ENCODE peak calls at places on chromosomes 1 and 21, in five cellular contexts. One of them, this sample, is unnamed.

GRCh38 chr21:34192646-34193285 is 119.4 kb downstream of the MRPS6 start:
- DNase-seq in activated CD4-positive, alpha-beta T cell treated with anti-CD3 and anti-CD28 coated beads, Interleukin-2, amount 50 U/mL, for 4 hours: no peak
- DNase-seq in stomach: no peak
- DNase-seq in stimulated activated naive CD4-positive, alpha-beta T cell: no peak
- DNase-seq in HT1080: no peak
- DNase-seq in this sample: no peak

GRCh38 chr1:192592981-192593683 is 17.6 kb downstream of the RGS1 start:
- DNase-seq in activated CD4-positive, alpha-beta T cell treated with anti-CD3 and anti-CD28 coated beads, Interleukin-2, amount 50 U/mL, for 4 hours: no peak
- DNase-seq in stomach: no peak
- DNase-seq in stimulated activated naive CD4-positive, alpha-beta T cell: no peak
- DNase-seq in HT1080: peak
- DNase-seq in this sample: no peak

GRCh38 chr1:24555591-24556413 is at the start of gene NCMAP:
- DNase-seq in activated CD4-positive, alpha-beta T cell treated with anti-CD3 and anti-CD28 coated beads, Interleukin-2, amount 50 U/mL, for 4 hours: peak
- DNase-seq in stomach: peak
- DNase-seq in stimulated activated naive CD4-positive, alpha-beta T cell: peak
- DNase-seq in HT1080: no peak
- DNase-seq in this sample: peak

GRCh38 chr1:50720457-50721053 is 239.5 kb downstream of the FAF1 start:
- DNase-seq in activated CD4-positive, alpha-beta T cell treated with anti-CD3 and anti-CD28 coated beads, Interleukin-2, amount 50 U/mL, for 4 hours: no peak
- DNase-seq in stomach: no peak
- DNase-seq in stimulated activated naive CD4-positive, alpha-beta T cell: no peak
- DNase-seq in HT1080: no peak
- DNase-seq in this sample: no peak

GRCh38 chr1:199194862-199195261 is 556.0 kb downstream of the PTPRC start:
- DNase-seq in activated CD4-positive, alpha-beta T cell treated with anti-CD3 and anti-CD28 coated beads, Interleukin-2, amount 50 U/mL, for 4 hours: no peak
- DNase-seq in stomach: no peak
- DNase-seq in stimulated activated naive CD4-positive, alpha-beta T cell: no peak
- DNase-seq in HT1080: no peak
- DNase-seq in this sample: no peak

GRCh38 chr1:7475691-7476090 is 295.4 kb upstream of the VAMP3 start:
- DNase-seq in activated CD4-positive, alpha-beta T cell treated with anti-CD3 and anti-CD28 coated beads, Interleukin-2, amount 50 U/mL, for 4 hours: no peak
- DNase-seq in stomach: no peak
- DNase-seq in stimulated activated naive CD4-positive, alpha-beta T cell: no peak
- DNase-seq in HT1080: no peak
- DNase-seq in this sample: no peak

GRCh38 chr1:110425611-110426152 is 18.2 kb upstream of the LAMTOR5 start:
- DNase-seq in activated CD4-positive, alpha-beta T cell treated with anti-CD3 and anti-CD28 coated beads, Interleukin-2, amount 50 U/mL, for 4 hours: no peak
- DNase-seq in stomach: no peak
- DNase-seq in stimulated activated naive CD4-positive, alpha-beta T cell: no peak
- DNase-seq in HT1080: no peak
- DNase-seq in this sample: no peak

GRCh38 chr1:195105281-195105680 is 1503.0 kb downstream of the KCNT2 start:
- DNase-seq in activated CD4-positive, alpha-beta T cell treated with anti-CD3 and anti-CD28 coated beads, Interleukin-2, amount 50 U/mL, for 4 hours: no peak
- DNase-seq in stomach: no peak
- DNase-seq in stimulated activated naive CD4-positive, alpha-beta T cell: no peak
- DNase-seq in HT1080: no peak
- DNase-seq in this sample: no peak

GRCh38 chr1:7628273-7628672 is 142.8 kb upstream of the VAMP3 start:
- DNase-seq in activated CD4-positive, alpha-beta T cell treated with anti-CD3 and anti-CD28 coated beads, Interleukin-2, amount 50 U/mL, for 4 hours: no peak
- DNase-seq in stomach: no peak
- DNase-seq in stimulated activated naive CD4-positive, alpha-beta T cell: no peak
- DNase-seq in HT1080: no peak
- DNase-seq in this sample: no peak

GRCh38 chr1:58814251-58815068 is 30.6 kb upstream of the JUN start:
- DNase-seq in activated CD4-positive, alpha-beta T cell treated with anti-CD3 and anti-CD28 coated beads, Interleukin-2, amount 50 U/mL, for 4 hours: no peak
- DNase-seq in stomach: peak
- DNase-seq in stimulated activated naive CD4-positive, alpha-beta T cell: no peak
- DNase-seq in HT1080: no peak
- DNase-seq in this sample: peak

GRCh38 chr1:40901886-40902633 is 39.9 kb upstream of the CITED4 start:
- DNase-seq in activated CD4-positive, alpha-beta T cell treated with anti-CD3 and anti-CD28 coated beads, Interleukin-2, amount 50 U/mL, for 4 hours: no peak
- DNase-seq in stomach: no peak
- DNase-seq in stimulated activated naive CD4-positive, alpha-beta T cell: no peak
- DNase-seq in HT1080: peak
- DNase-seq in this sample: no peak

GRCh38 chr1:87042127-87042811 is 127.8 kb downstream of the HS2ST1 start:
- DNase-seq in activated CD4-positive, alpha-beta T cell treated with anti-CD3 and anti-CD28 coated beads, Interleukin-2, amount 50 U/mL, for 4 hours: no peak
- DNase-seq in stomach: no peak
- DNase-seq in stimulated activated naive CD4-positive, alpha-beta T cell: no peak
- DNase-seq in HT1080: no peak
- DNase-seq in this sample: no peak

GRCh38 chr1:7393141-7393540 is 378.0 kb upstream of the VAMP3 start:
- DNase-seq in activated CD4-positive, alpha-beta T cell treated with anti-CD3 and anti-CD28 coated beads, Interleukin-2, amount 50 U/mL, for 4 hours: no peak
- DNase-seq in stomach: no peak
- DNase-seq in stimulated activated naive CD4-positive, alpha-beta T cell: no peak
- DNase-seq in HT1080: no peak
- DNase-seq in this sample: no peak

GRCh38 chr1:111754964-111755320 is 759 bp upstream of the DDX20 start:
- DNase-seq in activated CD4-positive, alpha-beta T cell treated with anti-CD3 and anti-CD28 coated beads, Interleukin-2, amount 50 U/mL, for 4 hours: no peak
- DNase-seq in stomach: peak
- DNase-seq in stimulated activated naive CD4-positive, alpha-beta T cell: no peak
- DNase-seq in HT1080: peak
- DNase-seq in this sample: no peak

GRCh38 chr1:66623812-66624211 is 89.9 kb downstream of the SGIP1 start:
- DNase-seq in activated CD4-positive, alpha-beta T cell treated with anti-CD3 and anti-CD28 coated beads, Interleukin-2, amount 50 U/mL, for 4 hours: no peak
- DNase-seq in stomach: no peak
- DNase-seq in stimulated activated naive CD4-positive, alpha-beta T cell: no peak
- DNase-seq in HT1080: peak
- DNase-seq in this sample: no peak

GRCh38 chr1:169906938-169907337 is 13.2 kb upstream of the SCYL3 start:
- DNase-seq in activated CD4-positive, alpha-beta T cell treated with anti-CD3 and anti-CD28 coated beads, Interleukin-2, amount 50 U/mL, for 4 hours: no peak
- DNase-seq in stomach: no peak
- DNase-seq in stimulated activated naive CD4-positive, alpha-beta T cell: no peak
- DNase-seq in HT1080: peak
- DNase-seq in this sample: no peak

GRCh38 chr1:61056674-61057439 is 25.5 kb upstream of the NFIA start:
- DNase-seq in activated CD4-positive, alpha-beta T cell treated with anti-CD3 and anti-CD28 coated beads, Interleukin-2, amount 50 U/mL, for 4 hours: peak
- DNase-seq in stomach: peak
- DNase-seq in stimulated activated naive CD4-positive, alpha-beta T cell: peak
- DNase-seq in HT1080: no peak
- DNase-seq in this sample: peak

GRCh38 chr21:29511076-29511475 is 212.4 kb downstream of the BACH1 start:
- DNase-seq in activated CD4-positive, alpha-beta T cell treated with anti-CD3 and anti-CD28 coated beads, Interleukin-2, amount 50 U/mL, for 4 hours: no peak
- DNase-seq in stomach: no peak
- DNase-seq in stimulated activated naive CD4-positive, alpha-beta T cell: no peak
- DNase-seq in HT1080: no peak
- DNase-seq in this sample: no peak

GRCh38 chr1:61082336-61083013 is at the start of gene NFIA:
- DNase-seq in activated CD4-positive, alpha-beta T cell treated with anti-CD3 and anti-CD28 coated beads, Interleukin-2, amount 50 U/mL, for 4 hours: peak
- DNase-seq in stomach: peak
- DNase-seq in stimulated activated naive CD4-positive, alpha-beta T cell: peak
- DNase-seq in HT1080: peak
- DNase-seq in this sample: peak

GRCh38 chr1:37399830-37400790 is 74.3 kb upstream of the ZC3H12A start:
- DNase-seq in activated CD4-positive, alpha-beta T cell treated with anti-CD3 and anti-CD28 coated beads, Interleukin-2, amount 50 U/mL, for 4 hours: no peak
- DNase-seq in stomach: no peak
- DNase-seq in stimulated activated naive CD4-positive, alpha-beta T cell: no peak
- DNase-seq in HT1080: no peak
- DNase-seq in this sample: no peak

GRCh38 chr21:15204887-15205286 is 140.1 kb upstream of the NRIP1 start:
- DNase-seq in activated CD4-positive, alpha-beta T cell treated with anti-CD3 and anti-CD28 coated beads, Interleukin-2, amount 50 U/mL, for 4 hours: no peak
- DNase-seq in stomach: no peak
- DNase-seq in stimulated activated naive CD4-positive, alpha-beta T cell: no peak
- DNase-seq in HT1080: no peak
- DNase-seq in this sample: no peak

GRCh38 chr1:230286166-230286889 is 139.8 kb downstream of the PGBD5 start:
- DNase-seq in activated CD4-positive, alpha-beta T cell treated with anti-CD3 and anti-CD28 coated beads, Interleukin-2, amount 50 U/mL, for 4 hours: no peak
- DNase-seq in stomach: no peak
- DNase-seq in stimulated activated naive CD4-positive, alpha-beta T cell: no peak
- DNase-seq in HT1080: no peak
- DNase-seq in this sample: no peak

GRCh38 chr1:215109171-215109570 is 26.6 kb downstream of the KCNK2 start:
- DNase-seq in activated CD4-positive, alpha-beta T cell treated with anti-CD3 and anti-CD28 coated beads, Interleukin-2, amount 50 U/mL, for 4 hours: no peak
- DNase-seq in stomach: no peak
- DNase-seq in stimulated activated naive CD4-positive, alpha-beta T cell: no peak
- DNase-seq in HT1080: no peak
- DNase-seq in this sample: no peak

GRCh38 chr21:37855568-37856391 is 60.5 kb downstream of the KCNJ6 start:
- DNase-seq in activated CD4-positive, alpha-beta T cell treated with anti-CD3 and anti-CD28 coated beads, Interleukin-2, amount 50 U/mL, for 4 hours: no peak
- DNase-seq in stomach: no peak
- DNase-seq in stimulated activated naive CD4-positive, alpha-beta T cell: no peak
- DNase-seq in HT1080: no peak
- DNase-seq in this sample: no peak

GRCh38 chr1:16971330-16972209 is 8.8 kb downstream of the MFAP2 start:
- DNase-seq in activated CD4-positive, alpha-beta T cell treated with anti-CD3 and anti-CD28 coated beads, Interleukin-2, amount 50 U/mL, for 4 hours: no peak
- DNase-seq in stomach: no peak
- DNase-seq in stimulated activated naive CD4-positive, alpha-beta T cell: no peak
- DNase-seq in HT1080: no peak
- DNase-seq in this sample: no peak

GRCh38 chr1:178470411-178470960 is 26.3 kb downstream of the CLEC20A start:
- DNase-seq in activated CD4-positive, alpha-beta T cell treated with anti-CD3 and anti-CD28 coated beads, Interleukin-2, amount 50 U/mL, for 4 hours: no peak
- DNase-seq in stomach: no peak
- DNase-seq in stimulated activated naive CD4-positive, alpha-beta T cell: no peak
- DNase-seq in HT1080: no peak
- DNase-seq in this sample: no peak

GRCh38 chr1:225844236-225845061 is 34.5 kb downstream of the EPHX1 start:
- DNase-seq in activated CD4-positive, alpha-beta T cell treated with anti-CD3 and anti-CD28 coated beads, Interleukin-2, amount 50 U/mL, for 4 hours: no peak
- DNase-seq in stomach: no peak
- DNase-seq in stimulated activated naive CD4-positive, alpha-beta T cell: no peak
- DNase-seq in HT1080: no peak
- DNase-seq in this sample: no peak

GRCh38 chr1:7069888-7070287 is 284.6 kb downstream of the CAMTA1 start:
- DNase-seq in activated CD4-positive, alpha-beta T cell treated with anti-CD3 and anti-CD28 coated beads, Interleukin-2, amount 50 U/mL, for 4 hours: no peak
- DNase-seq in stomach: no peak
- DNase-seq in stimulated activated naive CD4-positive, alpha-beta T cell: no peak
- DNase-seq in HT1080: peak
- DNase-seq in this sample: no peak

GRCh38 chr1:240797050-240797449 is 185.1 kb upstream of the GREM2 start:
- DNase-seq in activated CD4-positive, alpha-beta T cell treated with anti-CD3 and anti-CD28 coated beads, Interleukin-2, amount 50 U/mL, for 4 hours: no peak
- DNase-seq in stomach: no peak
- DNase-seq in stimulated activated naive CD4-positive, alpha-beta T cell: no peak
- DNase-seq in HT1080: peak
- DNase-seq in this sample: no peak

GRCh38 chr1:54577612-54578011 is 29.6 kb downstream of the ACOT11 start:
- DNase-seq in activated CD4-positive, alpha-beta T cell treated with anti-CD3 and anti-CD28 coated beads, Interleukin-2, amount 50 U/mL, for 4 hours: no peak
- DNase-seq in stomach: peak
- DNase-seq in stimulated activated naive CD4-positive, alpha-beta T cell: no peak
- DNase-seq in HT1080: peak
- DNase-seq in this sample: peak

GRCh38 chr1:83822206-83822605 is 176.7 kb downstream of the TTLL7 start:
- DNase-seq in activated CD4-positive, alpha-beta T cell treated with anti-CD3 and anti-CD28 coated beads, Interleukin-2, amount 50 U/mL, for 4 hours: no peak
- DNase-seq in stomach: no peak
- DNase-seq in stimulated activated naive CD4-positive, alpha-beta T cell: no peak
- DNase-seq in HT1080: peak
- DNase-seq in this sample: no peak